ENCODE peak calls at places on chromosomes 13 and 19, in nine cellular contexts. V is NCI-H2171 treated with DMSO at 0.1 percent for 48 hours; Y is psoas muscle; S is NCI-H1694 treated with DMSO at 0.1 percent for 48 hours; A is HCT116; H is AG09309; Z is activated T-cell treated with anti-CD3 and anti-CD28 coated beads for 1 hour; B is activated naive CD4-positive, alpha-beta T cell treated with Interleukin-2 at 50 U/mL for 16 hours; L is mesenchymal stem cell. U is an unnamed sample.

GRCh38 chr13:75482070-75482819 is at the start of gene TBC1D4:
- DNase-seq in H (peak; percentile 62), Y (peak; percentile 84), V (peak; percentile 89), S (peak; percentile 74), B (peak; percentile 43), A (peak; percentile 76), L (peak; percentile 93), Z (peak; percentile 27), U (peak; percentile 73)

GRCh38 chr19:42601811-42602443 is 7.2 kb upstream of the CEACAM8 start:
- DNase-seq in V (no peak), S (no peak), A (no peak), H (no peak), B (no peak), Y (no peak), Z (no peak), L (no peak), U (peak; percentile 63)

GRCh38 chr19:39941615-39942507 is 7.4 kb upstream of the FCGBP start:
- DNase-seq in Y (no peak), H (no peak), B (peak; percentile 51), V (no peak), S (no peak), Z (peak; percentile 25), L (peak; percentile 12), A (no peak), U (peak; percentile 73)

GRCh38 chr13:58429917-58430316 is 798.4 kb downstream of the PCDH17 start:
- DNase-seq in H (no peak), V (no peak), B (no peak), Z (no peak), S (no peak), Y (no peak), L (no peak), A (no peak), U (no peak)

GRCh38 chr19:50701367-50701985 is 18.1 kb downstream of the SHANK1 start:
- DNase-seq in Z (no peak), S (no peak), Y (no peak), V (no peak), B (no peak), L (no peak), A (no peak), H (no peak), U (no peak)

GRCh38 chr19:47644743-47645499 is 36.0 kb downstream of the BICRA start:
- DNase-seq in S (no peak), L (no peak), H (no peak), Y (no peak), Z (no peak), B (no peak), A (no peak), V (no peak), U (no peak)

GRCh38 chr13:30943881-30944280 is 11.4 kb downstream of the TEX26 start:
- DNase-seq in V (no peak), Z (no peak), S (no peak), B (no peak), L (no peak), H (no peak), Y (no peak), A (no peak), U (no peak)

GRCh38 chr13:45361596-45362206 is 20.7 kb upstream of the TPT1 start:
- DNase-seq in Z (no peak), V (no peak), Y (no peak), A (peak; percentile 85), H (no peak), B (no peak), S (no peak), L (no peak), U (no peak)

GRCh38 chr13:28530729-28531194 is 35.8 kb upstream of the FLT1 start:
- DNase-seq in Z (no peak), A (no peak), S (peak; percentile 63), B (no peak), V (no peak), L (peak; percentile 44), H (no peak), Y (no peak), U (no peak)

GRCh38 chr13:38398810-38399493 is 49.3 kb downstream of the UFM1 start:
- DNase-seq in S (no peak), Y (no peak), V (no peak), Z (no peak), A (no peak), H (peak; percentile 68), L (peak; percentile 64), B (no peak), U (no peak)

GRCh38 chr19:1010586-1011510 is 10.1 kb downstream of the TMEM259 start:
- DNase-seq in V (no peak), Y (no peak), H (no peak), Z (no peak), L (no peak), A (no peak), S (no peak), B (no peak), U (no peak)

GRCh38 chr19:29487432-29487831 is 38.4 kb upstream of the VSTM2B start:
- DNase-seq in H (no peak), A (no peak), Y (no peak), B (no peak), V (no peak), S (no peak), L (no peak), Z (no peak), U (peak; percentile 1)

GRCh38 chr13:67069117-67069767 is 160.9 kb downstream of the PCDH9 start:
- DNase-seq in Y (no peak), L (no peak), A (no peak), S (peak; percentile 33), Z (no peak), B (no peak), H (no peak), V (peak; percentile 23), U (no peak)

GRCh38 chr19:4649392-4650094 is 10.2 kb downstream of the TNFAIP8L1 start:
- DNase-seq in Z (no peak), S (no peak), Y (no peak), B (no peak), L (no peak), A (no peak), V (no peak), H (no peak), U (no peak)

GRCh38 chr13:58587183-58587582 is 955.6 kb downstream of the PCDH17 start:
- DNase-seq in H (no peak), Z (no peak), Y (no peak), S (no peak), A (no peak), B (no peak), V (no peak), L (no peak), U (no peak)

GRCh38 chr19:43809762-43810696 is 7.8 kb upstream of the LYPD5 start:
- DNase-seq in V (peak; percentile 64), Y (no peak), S (peak; percentile 52), H (peak; percentile 27), L (peak; percentile 66), Z (no peak), A (peak; percentile 63), B (no peak), U (no peak)

GRCh38 chr19:47315125-47315821 is 5.6 kb downstream of the C5AR1 start:
- DNase-seq in B (peak; percentile 14), H (peak; percentile 84), Z (no peak), S (no peak), V (no peak), A (peak; percentile 87), Y (peak; percentile 62), L (peak; percentile 95), U (no peak)

GRCh38 chr13:31908696-31909386 is 122.7 kb upstream of the FRY start:
- DNase-seq in V (no peak), A (no peak), H (no peak), S (no peak), Z (no peak), L (no peak), B (no peak), Y (no peak), U (no peak)

GRCh38 chr13:31172001-31172400 is 10.3 kb upstream of the HSPH1 start:
- DNase-seq in S (no peak), Y (no peak), A (no peak), Z (no peak), B (no peak), V (no peak), L (peak; percentile 28), H (no peak), U (no peak)

GRCh38 chr13:111270765-111271164 is 49.7 kb upstream of the TEX29 start:
- DNase-seq in A (no peak), H (peak; percentile 7), L (no peak), B (no peak), S (no peak), V (no peak), Y (no peak), Z (no peak), U (no peak)

GRCh38 chr13:101242720-101243119 is 173.6 kb downstream of the NALCN start:
- DNase-seq in L (no peak), V (no peak), H (no peak), B (no peak), S (no peak), A (no peak), Y (no peak), Z (no peak), U (no peak)

GRCh38 chr13:77002590-77003190 is 10.8 kb downstream of the CLN5 start:
- DNase-seq in S (peak; percentile 38), A (peak; percentile 12), Z (no peak), Y (no peak), V (peak; percentile 62), L (peak; percentile 55), H (no peak), B (no peak), U (no peak)

GRCh38 chr19:47096721-47097120 is 16.9 kb downstream of the ZC3H4 start:
- DNase-seq in Z (no peak), Y (no peak), V (no peak), L (no peak), H (no peak), B (no peak), A (no peak), S (no peak), U (no peak)

GRCh38 chr19:49506575-49507105 is 5.8 kb upstream of the FCGRT start:
- DNase-seq in B (peak; percentile 78), Y (peak; percentile 47), A (no peak), L (peak; percentile 51), H (no peak), S (peak; percentile 50), V (peak; percentile 34), Z (peak; percentile 70), U (peak; percentile 86)

GRCh38 chr19:49859838-49860715 is 7.3 kb downstream of the PNKP start:
- DNase-seq in S (no peak), A (no peak), L (no peak), Z (no peak), H (no peak), B (no peak), V (no peak), Y (no peak), U (no peak)

GRCh38 chr13:50353651-50354415 is 338.6 kb downstream of the KCNRG start:
- DNase-seq in L (peak; percentile 85), V (no peak), Z (no peak), A (no peak), Y (no peak), H (no peak), B (no peak), S (no peak), U (no peak)

GRCh38 chr19:3976495-3977241 is 5.8 kb upstream of the DAPK3 start:
- DNase-seq in L (no peak), H (no peak), S (no peak), V (no peak), B (peak; percentile 7), A (no peak), Z (no peak), Y (peak; percentile 37), U (no peak)

GRCh38 chr13:46575843-46576242 is 22.9 kb downstream of the LRCH1 start:
- DNase-seq in Y (no peak), V (no peak), H (no peak), L (peak; percentile 69), A (no peak), B (no peak), Z (no peak), S (no peak), U (no peak)

GRCh38 chr19:17420267-17420924 is 549 bp downstream of the MVB12A start:
- DNase-seq in L (peak; percentile 41), Y (peak; percentile 42), Z (no peak), S (no peak), B (peak; percentile 27), A (no peak), V (peak; percentile 18), H (no peak), U (peak; percentile 56)

GRCh38 chr19:33678796-33679195 is 57.0 kb downstream of the CHST8 start:
- DNase-seq in Z (no peak), V (peak; percentile 91), A (no peak), L (no peak), S (peak; percentile 63), B (no peak), Y (no peak), H (no peak), U (no peak)

GRCh38 chr13:102033719-102034446 is 368.0 kb downstream of the FGF14 start:
- DNase-seq in Z (no peak), Y (no peak), L (no peak), H (no peak), S (peak; percentile 32), V (peak; percentile 89), A (no peak), B (no peak), U (no peak)

U was measured in activated CD8-positive, alpha-beta T cell treated with anti-CD3 and anti-CD28 coated beads, Interleukin-2, amount 10 ng/mL, durations not matched to agents 7 days and 5 days.